ENCODE peak calls at places on chromosome 4, in six cellular contexts. One of them, this sample, is unnamed.

GRCh38 chr4:105990933-105991332 is 95.7 kb downstream of the NPNT start:
- DNase-seq in effector memory CD8-positive, alpha-beta T cell: no peak
- DNase-seq in C1 segment of cervical spinal cord: no peak
- DNase-seq in choroid plexus epithelial cell: peak
- DNase-seq in stimulated activated naive CD8-positive, alpha-beta T cell treated with anti-CD3 and anti-CD28 coated beads, Interleukin-15, amount 100 ng/mL, for 72 hours: no peak
- DNase-seq in activated CD4-positive, alpha-beta T cell treated with anti-CD3 and anti-CD28 coated beads, Interleukin-2, amount 50 U/mL, for 1 hour: no peak
- DNase-seq in this sample: no peak

GRCh38 chr4:81790477-81790876 is 318.8 kb upstream of the RASGEF1B start:
- DNase-seq in effector memory CD8-positive, alpha-beta T cell: no peak
- DNase-seq in C1 segment of cervical spinal cord: no peak
- DNase-seq in choroid plexus epithelial cell: no peak
- DNase-seq in stimulated activated naive CD8-positive, alpha-beta T cell treated with anti-CD3 and anti-CD28 coated beads, Interleukin-15, amount 100 ng/mL, for 72 hours: no peak
- DNase-seq in activated CD4-positive, alpha-beta T cell treated with anti-CD3 and anti-CD28 coated beads, Interleukin-2, amount 50 U/mL, for 1 hour: no peak
- DNase-seq in this sample: no peak

GRCh38 chr4:26568446-26568994 is 15.4 kb upstream of the TBC1D19 start:
- DNase-seq in effector memory CD8-positive, alpha-beta T cell: no peak
- DNase-seq in C1 segment of cervical spinal cord: no peak
- DNase-seq in choroid plexus epithelial cell: peak
- DNase-seq in stimulated activated naive CD8-positive, alpha-beta T cell treated with anti-CD3 and anti-CD28 coated beads, Interleukin-15, amount 100 ng/mL, for 72 hours: no peak
- DNase-seq in activated CD4-positive, alpha-beta T cell treated with anti-CD3 and anti-CD28 coated beads, Interleukin-2, amount 50 U/mL, for 1 hour: no peak
- DNase-seq in this sample: no peak

GRCh38 chr4:96146686-96147085 is 306.8 kb downstream of the PDHA2 start:
- DNase-seq in effector memory CD8-positive, alpha-beta T cell: no peak
- DNase-seq in C1 segment of cervical spinal cord: no peak
- DNase-seq in choroid plexus epithelial cell: peak
- DNase-seq in stimulated activated naive CD8-positive, alpha-beta T cell treated with anti-CD3 and anti-CD28 coated beads, Interleukin-15, amount 100 ng/mL, for 72 hours: no peak
- DNase-seq in activated CD4-positive, alpha-beta T cell treated with anti-CD3 and anti-CD28 coated beads, Interleukin-2, amount 50 U/mL, for 1 hour: no peak
- DNase-seq in this sample: no peak

GRCh38 chr4:86970447-86971354 is 35.9 kb downstream of the AFF1 start:
- DNase-seq in effector memory CD8-positive, alpha-beta T cell: no peak
- DNase-seq in C1 segment of cervical spinal cord: no peak
- DNase-seq in choroid plexus epithelial cell: no peak
- DNase-seq in stimulated activated naive CD8-positive, alpha-beta T cell treated with anti-CD3 and anti-CD28 coated beads, Interleukin-15, amount 100 ng/mL, for 72 hours: no peak
- DNase-seq in activated CD4-positive, alpha-beta T cell treated with anti-CD3 and anti-CD28 coated beads, Interleukin-2, amount 50 U/mL, for 1 hour: no peak
- DNase-seq in this sample: no peak

GRCh38 chr4:85672116-85672515 is 197.2 kb downstream of the ARHGAP24 start:
- DNase-seq in effector memory CD8-positive, alpha-beta T cell: no peak
- DNase-seq in C1 segment of cervical spinal cord: no peak
- DNase-seq in choroid plexus epithelial cell: no peak
- DNase-seq in stimulated activated naive CD8-positive, alpha-beta T cell treated with anti-CD3 and anti-CD28 coated beads, Interleukin-15, amount 100 ng/mL, for 72 hours: no peak
- DNase-seq in activated CD4-positive, alpha-beta T cell treated with anti-CD3 and anti-CD28 coated beads, Interleukin-2, amount 50 U/mL, for 1 hour: no peak
- DNase-seq in this sample: no peak

GRCh38 chr4:68460085-68460484 is 12.8 kb downstream of the TMPRSS11E start:
- DNase-seq in effector memory CD8-positive, alpha-beta T cell: no peak
- DNase-seq in C1 segment of cervical spinal cord: no peak
- DNase-seq in choroid plexus epithelial cell: no peak
- DNase-seq in stimulated activated naive CD8-positive, alpha-beta T cell treated with anti-CD3 and anti-CD28 coated beads, Interleukin-15, amount 100 ng/mL, for 72 hours: no peak
- DNase-seq in activated CD4-positive, alpha-beta T cell treated with anti-CD3 and anti-CD28 coated beads, Interleukin-2, amount 50 U/mL, for 1 hour: no peak
- DNase-seq in this sample: no peak

GRCh38 chr4:157079441-157079840 is 3.5 kb downstream of the GLRB start:
- DNase-seq in effector memory CD8-positive, alpha-beta T cell: no peak
- DNase-seq in C1 segment of cervical spinal cord: no peak
- DNase-seq in choroid plexus epithelial cell: no peak
- DNase-seq in stimulated activated naive CD8-positive, alpha-beta T cell treated with anti-CD3 and anti-CD28 coated beads, Interleukin-15, amount 100 ng/mL, for 72 hours: no peak
- DNase-seq in activated CD4-positive, alpha-beta T cell treated with anti-CD3 and anti-CD28 coated beads, Interleukin-2, amount 50 U/mL, for 1 hour: no peak
- DNase-seq in this sample: no peak

GRCh38 chr4:148847544-148847943 is 405.3 kb upstream of the NR3C2 start:
- DNase-seq in effector memory CD8-positive, alpha-beta T cell: no peak
- DNase-seq in C1 segment of cervical spinal cord: no peak
- DNase-seq in choroid plexus epithelial cell: no peak
- DNase-seq in stimulated activated naive CD8-positive, alpha-beta T cell treated with anti-CD3 and anti-CD28 coated beads, Interleukin-15, amount 100 ng/mL, for 72 hours: no peak
- DNase-seq in activated CD4-positive, alpha-beta T cell treated with anti-CD3 and anti-CD28 coated beads, Interleukin-2, amount 50 U/mL, for 1 hour: no peak
- DNase-seq in this sample: no peak

GRCh38 chr4:44446801-44447562 is 1.6 kb downstream of the KCTD8 start:
- DNase-seq in effector memory CD8-positive, alpha-beta T cell: no peak
- DNase-seq in C1 segment of cervical spinal cord: peak
- DNase-seq in choroid plexus epithelial cell: no peak
- DNase-seq in stimulated activated naive CD8-positive, alpha-beta T cell treated with anti-CD3 and anti-CD28 coated beads, Interleukin-15, amount 100 ng/mL, for 72 hours: peak
- DNase-seq in activated CD4-positive, alpha-beta T cell treated with anti-CD3 and anti-CD28 coated beads, Interleukin-2, amount 50 U/mL, for 1 hour: no peak
- DNase-seq in this sample: no peak

GRCh38 chr4:24219171-24219570 is 329.3 kb upstream of the PPARGC1A start:
- DNase-seq in effector memory CD8-positive, alpha-beta T cell: no peak
- DNase-seq in C1 segment of cervical spinal cord: no peak
- DNase-seq in choroid plexus epithelial cell: no peak
- DNase-seq in stimulated activated naive CD8-positive, alpha-beta T cell treated with anti-CD3 and anti-CD28 coated beads, Interleukin-15, amount 100 ng/mL, for 72 hours: no peak
- DNase-seq in activated CD4-positive, alpha-beta T cell treated with anti-CD3 and anti-CD28 coated beads, Interleukin-2, amount 50 U/mL, for 1 hour: no peak
- DNase-seq in this sample: no peak

GRCh38 chr4:53478671-53479456 is 101.4 kb downstream of the FIP1L1 start:
- DNase-seq in effector memory CD8-positive, alpha-beta T cell: no peak
- DNase-seq in C1 segment of cervical spinal cord: no peak
- DNase-seq in choroid plexus epithelial cell: peak
- DNase-seq in stimulated activated naive CD8-positive, alpha-beta T cell treated with anti-CD3 and anti-CD28 coated beads, Interleukin-15, amount 100 ng/mL, for 72 hours: no peak
- DNase-seq in activated CD4-positive, alpha-beta T cell treated with anti-CD3 and anti-CD28 coated beads, Interleukin-2, amount 50 U/mL, for 1 hour: no peak
- DNase-seq in this sample: no peak

GRCh38 chr4:146638801-146639351 is at the start of gene POU4F2:
- DNase-seq in effector memory CD8-positive, alpha-beta T cell: no peak
- DNase-seq in C1 segment of cervical spinal cord: no peak
- DNase-seq in choroid plexus epithelial cell: peak
- DNase-seq in stimulated activated naive CD8-positive, alpha-beta T cell treated with anti-CD3 and anti-CD28 coated beads, Interleukin-15, amount 100 ng/mL, for 72 hours: peak
- DNase-seq in activated CD4-positive, alpha-beta T cell treated with anti-CD3 and anti-CD28 coated beads, Interleukin-2, amount 50 U/mL, for 1 hour: no peak
- DNase-seq in this sample: no peak

GRCh38 chr4:95549246-95550138 is 719 bp upstream of the UNC5C start:
- DNase-seq in effector memory CD8-positive, alpha-beta T cell: no peak
- DNase-seq in C1 segment of cervical spinal cord: no peak
- DNase-seq in choroid plexus epithelial cell: peak
- DNase-seq in stimulated activated naive CD8-positive, alpha-beta T cell treated with anti-CD3 and anti-CD28 coated beads, Interleukin-15, amount 100 ng/mL, for 72 hours: peak
- DNase-seq in activated CD4-positive, alpha-beta T cell treated with anti-CD3 and anti-CD28 coated beads, Interleukin-2, amount 50 U/mL, for 1 hour: no peak
- DNase-seq in this sample: peak

GRCh38 chr4:100843897-100844296 is 326.1 kb upstream of the EMCN start:
- DNase-seq in effector memory CD8-positive, alpha-beta T cell: no peak
- DNase-seq in C1 segment of cervical spinal cord: no peak
- DNase-seq in choroid plexus epithelial cell: no peak
- DNase-seq in stimulated activated naive CD8-positive, alpha-beta T cell treated with anti-CD3 and anti-CD28 coated beads, Interleukin-15, amount 100 ng/mL, for 72 hours: no peak
- DNase-seq in activated CD4-positive, alpha-beta T cell treated with anti-CD3 and anti-CD28 coated beads, Interleukin-2, amount 50 U/mL, for 1 hour: no peak
- DNase-seq in this sample: no peak

GRCh38 chr4:71526626-71527406 is 188.0 kb downstream of the SLC4A4 start:
- DNase-seq in effector memory CD8-positive, alpha-beta T cell: no peak
- DNase-seq in C1 segment of cervical spinal cord: no peak
- DNase-seq in choroid plexus epithelial cell: no peak
- DNase-seq in stimulated activated naive CD8-positive, alpha-beta T cell treated with anti-CD3 and anti-CD28 coated beads, Interleukin-15, amount 100 ng/mL, for 72 hours: no peak
- DNase-seq in activated CD4-positive, alpha-beta T cell treated with anti-CD3 and anti-CD28 coated beads, Interleukin-2, amount 50 U/mL, for 1 hour: no peak
- DNase-seq in this sample: no peak

GRCh38 chr4:141569141-141569540 is 67.2 kb upstream of the IL15 start:
- DNase-seq in effector memory CD8-positive, alpha-beta T cell: no peak
- DNase-seq in C1 segment of cervical spinal cord: no peak
- DNase-seq in choroid plexus epithelial cell: peak
- DNase-seq in stimulated activated naive CD8-positive, alpha-beta T cell treated with anti-CD3 and anti-CD28 coated beads, Interleukin-15, amount 100 ng/mL, for 72 hours: no peak
- DNase-seq in activated CD4-positive, alpha-beta T cell treated with anti-CD3 and anti-CD28 coated beads, Interleukin-2, amount 50 U/mL, for 1 hour: no peak
- DNase-seq in this sample: no peak

GRCh38 chr4:151887151-151887815 is 126.5 kb upstream of the GATB start:
- DNase-seq in effector memory CD8-positive, alpha-beta T cell: no peak
- DNase-seq in C1 segment of cervical spinal cord: no peak
- DNase-seq in choroid plexus epithelial cell: peak
- DNase-seq in stimulated activated naive CD8-positive, alpha-beta T cell treated with anti-CD3 and anti-CD28 coated beads, Interleukin-15, amount 100 ng/mL, for 72 hours: no peak
- DNase-seq in activated CD4-positive, alpha-beta T cell treated with anti-CD3 and anti-CD28 coated beads, Interleukin-2, amount 50 U/mL, for 1 hour: no peak
- DNase-seq in this sample: no peak

GRCh38 chr4:92251711-92252110 is 52.1 kb upstream of the GRID2 start:
- DNase-seq in effector memory CD8-positive, alpha-beta T cell: no peak
- DNase-seq in C1 segment of cervical spinal cord: no peak
- DNase-seq in choroid plexus epithelial cell: no peak
- DNase-seq in stimulated activated naive CD8-positive, alpha-beta T cell treated with anti-CD3 and anti-CD28 coated beads, Interleukin-15, amount 100 ng/mL, for 72 hours: no peak
- DNase-seq in activated CD4-positive, alpha-beta T cell treated with anti-CD3 and anti-CD28 coated beads, Interleukin-2, amount 50 U/mL, for 1 hour: no peak
- DNase-seq in this sample: no peak

GRCh38 chr4:69833251-69833650 is 26.7 kb downstream of the SULT1E1 start:
- DNase-seq in effector memory CD8-positive, alpha-beta T cell: no peak
- DNase-seq in C1 segment of cervical spinal cord: no peak
- DNase-seq in choroid plexus epithelial cell: no peak
- DNase-seq in stimulated activated naive CD8-positive, alpha-beta T cell treated with anti-CD3 and anti-CD28 coated beads, Interleukin-15, amount 100 ng/mL, for 72 hours: no peak
- DNase-seq in activated CD4-positive, alpha-beta T cell treated with anti-CD3 and anti-CD28 coated beads, Interleukin-2, amount 50 U/mL, for 1 hour: no peak
- DNase-seq in this sample: no peak

GRCh38 chr4:4860803-4861591 is 1.5 kb downstream of the MSX1 start:
- DNase-seq in effector memory CD8-positive, alpha-beta T cell: no peak
- DNase-seq in C1 segment of cervical spinal cord: no peak
- DNase-seq in choroid plexus epithelial cell: no peak
- DNase-seq in stimulated activated naive CD8-positive, alpha-beta T cell treated with anti-CD3 and anti-CD28 coated beads, Interleukin-15, amount 100 ng/mL, for 72 hours: no peak
- DNase-seq in activated CD4-positive, alpha-beta T cell treated with anti-CD3 and anti-CD28 coated beads, Interleukin-2, amount 50 U/mL, for 1 hour: no peak
- DNase-seq in this sample: no peak

GRCh38 chr4:41935652-41936021 is 408 bp downstream of the TMEM33 start:
- DNase-seq in effector memory CD8-positive, alpha-beta T cell: no peak
- DNase-seq in C1 segment of cervical spinal cord: no peak
- DNase-seq in choroid plexus epithelial cell: peak
- DNase-seq in stimulated activated naive CD8-positive, alpha-beta T cell treated with anti-CD3 and anti-CD28 coated beads, Interleukin-15, amount 100 ng/mL, for 72 hours: peak
- DNase-seq in activated CD4-positive, alpha-beta T cell treated with anti-CD3 and anti-CD28 coated beads, Interleukin-2, amount 50 U/mL, for 1 hour: peak
- DNase-seq in this sample: no peak

GRCh38 chr4:6475492-6476020 is 3.1 kb upstream of the PPP2R2C start:
- DNase-seq in effector memory CD8-positive, alpha-beta T cell: no peak
- DNase-seq in C1 segment of cervical spinal cord: no peak
- DNase-seq in choroid plexus epithelial cell: no peak
- DNase-seq in stimulated activated naive CD8-positive, alpha-beta T cell treated with anti-CD3 and anti-CD28 coated beads, Interleukin-15, amount 100 ng/mL, for 72 hours: no peak
- DNase-seq in activated CD4-positive, alpha-beta T cell treated with anti-CD3 and anti-CD28 coated beads, Interleukin-2, amount 50 U/mL, for 1 hour: no peak
- DNase-seq in this sample: no peak

GRCh38 chr4:139315221-139315675 is 13.0 kb upstream of the NDUFC1 start:
- DNase-seq in effector memory CD8-positive, alpha-beta T cell: no peak
- DNase-seq in C1 segment of cervical spinal cord: no peak
- DNase-seq in choroid plexus epithelial cell: no peak
- DNase-seq in stimulated activated naive CD8-positive, alpha-beta T cell treated with anti-CD3 and anti-CD28 coated beads, Interleukin-15, amount 100 ng/mL, for 72 hours: no peak
- DNase-seq in activated CD4-positive, alpha-beta T cell treated with anti-CD3 and anti-CD28 coated beads, Interleukin-2, amount 50 U/mL, for 1 hour: no peak
- DNase-seq in this sample: no peak

GRCh38 chr4:99395595-99396364 is 39.4 kb downstream of the ADH7 start:
- DNase-seq in effector memory CD8-positive, alpha-beta T cell: no peak
- DNase-seq in C1 segment of cervical spinal cord: no peak
- DNase-seq in choroid plexus epithelial cell: peak
- DNase-seq in stimulated activated naive CD8-positive, alpha-beta T cell treated with anti-CD3 and anti-CD28 coated beads, Interleukin-15, amount 100 ng/mL, for 72 hours: no peak
- DNase-seq in activated CD4-positive, alpha-beta T cell treated with anti-CD3 and anti-CD28 coated beads, Interleukin-2, amount 50 U/mL, for 1 hour: no peak
- DNase-seq in this sample: no peak

GRCh38 chr4:53840643-53841042 is 223.8 kb downstream of the CHIC2 start:
- DNase-seq in effector memory CD8-positive, alpha-beta T cell: no peak
- DNase-seq in C1 segment of cervical spinal cord: no peak
- DNase-seq in choroid plexus epithelial cell: peak
- DNase-seq in stimulated activated naive CD8-positive, alpha-beta T cell treated with anti-CD3 and anti-CD28 coated beads, Interleukin-15, amount 100 ng/mL, for 72 hours: no peak
- DNase-seq in activated CD4-positive, alpha-beta T cell treated with anti-CD3 and anti-CD28 coated beads, Interleukin-2, amount 50 U/mL, for 1 hour: no peak
- DNase-seq in this sample: no peak

This sample was measured in CD4-positive, CD25-positive, alpha-beta regulatory T cell.